ENCODE peak calls at places on chromosomes 4 and X, in eight cellular contexts. One of them, this sample, is unnamed.

GRCh38 chr4:109559625-109559982 is 442 bp upstream of the MCUB start:
- DNase-seq in T-helper 22 cell: no peak
- DNase-seq in lung: peak
- DNase-seq in NCI-H1417: no peak
- DNase-seq in M059J: no peak
- DNase-seq in BJ: no peak
- DNase-seq in activated CD4-positive, alpha-beta T cell treated with anti-CD3 and anti-CD28 coated beads, Interleukin-2, amount 50 U/mL, for 24 hours: peak
- DNase-seq in fibroblast of the aortic adventitia: no peak
- DNase-seq in this sample: no peak

GRCh38 chr4:19883841-19884240 is 367.9 kb upstream of the SLIT2 start:
- DNase-seq in M059J: peak
- DNase-seq in NCI-H1417: no peak
- DNase-seq in T-helper 22 cell: no peak
- DNase-seq in activated CD4-positive, alpha-beta T cell treated with anti-CD3 and anti-CD28 coated beads, Interleukin-2, amount 50 U/mL, for 24 hours: no peak
- DNase-seq in BJ: peak
- DNase-seq in fibroblast of the aortic adventitia: peak
- DNase-seq in lung: no peak
- DNase-seq in this sample: no peak

GRCh38 chr4:78880874-78881492 is 58.3 kb downstream of the PAQR3 start:
- DNase-seq in lung: no peak
- DNase-seq in NCI-H1417: no peak
- DNase-seq in T-helper 22 cell: no peak
- DNase-seq in activated CD4-positive, alpha-beta T cell treated with anti-CD3 and anti-CD28 coated beads, Interleukin-2, amount 50 U/mL, for 24 hours: no peak
- DNase-seq in fibroblast of the aortic adventitia: no peak
- DNase-seq in BJ: no peak
- DNase-seq in M059J: no peak
- DNase-seq in this sample: no peak

GRCh38 chr4:110460074-110460761 is 15.7 kb upstream of the ENPEP start:
- DNase-seq in lung: no peak
- DNase-seq in NCI-H1417: no peak
- DNase-seq in M059J: no peak
- DNase-seq in BJ: no peak
- DNase-seq in fibroblast of the aortic adventitia: no peak
- DNase-seq in activated CD4-positive, alpha-beta T cell treated with anti-CD3 and anti-CD28 coated beads, Interleukin-2, amount 50 U/mL, for 24 hours: no peak
- DNase-seq in T-helper 22 cell: no peak
- DNase-seq in this sample: no peak

GRCh38 chr4:105369988-105370387 is 103.9 kb downstream of the PPA2 start:
- DNase-seq in BJ: no peak
- DNase-seq in fibroblast of the aortic adventitia: no peak
- DNase-seq in lung: no peak
- DNase-seq in M059J: no peak
- DNase-seq in T-helper 22 cell: no peak
- DNase-seq in activated CD4-positive, alpha-beta T cell treated with anti-CD3 and anti-CD28 coated beads, Interleukin-2, amount 50 U/mL, for 24 hours: no peak
- DNase-seq in NCI-H1417: no peak
- DNase-seq in this sample: peak

GRCh38 chrX:137031517-137032377 is 2.0 kb downstream of the GPR101 start:
- DNase-seq in lung: no peak
- DNase-seq in fibroblast of the aortic adventitia: peak
- DNase-seq in T-helper 22 cell: no peak
- DNase-seq in M059J: peak
- DNase-seq in BJ: no peak
- DNase-seq in NCI-H1417: peak
- DNase-seq in activated CD4-positive, alpha-beta T cell treated with anti-CD3 and anti-CD28 coated beads, Interleukin-2, amount 50 U/mL, for 24 hours: peak
- DNase-seq in this sample: peak

GRCh38 chr4:109703664-109704351 is 563 bp upstream of the CASP6 start:
- DNase-seq in NCI-H1417: no peak
- DNase-seq in M059J: no peak
- DNase-seq in activated CD4-positive, alpha-beta T cell treated with anti-CD3 and anti-CD28 coated beads, Interleukin-2, amount 50 U/mL, for 24 hours: no peak
- DNase-seq in T-helper 22 cell: no peak
- DNase-seq in fibroblast of the aortic adventitia: peak
- DNase-seq in BJ: no peak
- DNase-seq in lung: no peak
- DNase-seq in this sample: no peak

GRCh38 chr4:31237242-31237641 is 517.1 kb downstream of the PCDH7 start:
- DNase-seq in activated CD4-positive, alpha-beta T cell treated with anti-CD3 and anti-CD28 coated beads, Interleukin-2, amount 50 U/mL, for 24 hours: no peak
- DNase-seq in fibroblast of the aortic adventitia: peak
- DNase-seq in T-helper 22 cell: no peak
- DNase-seq in M059J: no peak
- DNase-seq in lung: no peak
- DNase-seq in BJ: no peak
- DNase-seq in NCI-H1417: no peak
- DNase-seq in this sample: no peak

GRCh38 chrX:136920001-136920400 is 39.5 kb upstream of the RBMX start:
- DNase-seq in lung: no peak
- DNase-seq in T-helper 22 cell: no peak
- DNase-seq in activated CD4-positive, alpha-beta T cell treated with anti-CD3 and anti-CD28 coated beads, Interleukin-2, amount 50 U/mL, for 24 hours: no peak
- DNase-seq in NCI-H1417: no peak
- DNase-seq in BJ: no peak
- DNase-seq in fibroblast of the aortic adventitia: peak
- DNase-seq in M059J: no peak
- DNase-seq in this sample: no peak

GRCh38 chr4:7902101-7902553 is 37.5 kb downstream of the AFAP1 start:
- DNase-seq in T-helper 22 cell: no peak
- DNase-seq in BJ: no peak
- DNase-seq in lung: no peak
- DNase-seq in activated CD4-positive, alpha-beta T cell treated with anti-CD3 and anti-CD28 coated beads, Interleukin-2, amount 50 U/mL, for 24 hours: no peak
- DNase-seq in NCI-H1417: no peak
- DNase-seq in M059J: no peak
- DNase-seq in fibroblast of the aortic adventitia: no peak
- DNase-seq in this sample: no peak

GRCh38 chr4:117412661-117413060 is 327.3 kb upstream of the TRAM1L1 start:
- DNase-seq in lung: no peak
- DNase-seq in NCI-H1417: no peak
- DNase-seq in T-helper 22 cell: no peak
- DNase-seq in M059J: no peak
- DNase-seq in activated CD4-positive, alpha-beta T cell treated with anti-CD3 and anti-CD28 coated beads, Interleukin-2, amount 50 U/mL, for 24 hours: no peak
- DNase-seq in BJ: no peak
- DNase-seq in fibroblast of the aortic adventitia: no peak
- DNase-seq in this sample: no peak

GRCh38 chr4:33996075-33996718 is 2248.1 kb downstream of the ARAP2 start:
- DNase-seq in NCI-H1417: no peak
- DNase-seq in M059J: peak
- DNase-seq in lung: no peak
- DNase-seq in activated CD4-positive, alpha-beta T cell treated with anti-CD3 and anti-CD28 coated beads, Interleukin-2, amount 50 U/mL, for 24 hours: no peak
- DNase-seq in T-helper 22 cell: no peak
- DNase-seq in fibroblast of the aortic adventitia: no peak
- DNase-seq in BJ: no peak
- DNase-seq in this sample: no peak

GRCh38 chr4:8117278-8117682 is 41.3 kb downstream of the ABLIM2 start:
- DNase-seq in activated CD4-positive, alpha-beta T cell treated with anti-CD3 and anti-CD28 coated beads, Interleukin-2, amount 50 U/mL, for 24 hours: no peak
- DNase-seq in NCI-H1417: peak
- DNase-seq in fibroblast of the aortic adventitia: no peak
- DNase-seq in lung: no peak
- DNase-seq in T-helper 22 cell: no peak
- DNase-seq in BJ: no peak
- DNase-seq in M059J: no peak
- DNase-seq in this sample: no peak

GRCh38 chr4:140047781-140048180 is 106.2 kb downstream of the MAML3 start:
- DNase-seq in fibroblast of the aortic adventitia: no peak
- DNase-seq in activated CD4-positive, alpha-beta T cell treated with anti-CD3 and anti-CD28 coated beads, Interleukin-2, amount 50 U/mL, for 24 hours: no peak
- DNase-seq in T-helper 22 cell: no peak
- DNase-seq in M059J: no peak
- DNase-seq in lung: no peak
- DNase-seq in NCI-H1417: no peak
- DNase-seq in BJ: no peak
- DNase-seq in this sample: no peak

GRCh38 chr4:17708992-17709759 is 72.2 kb downstream of the FAM184B start:
- DNase-seq in M059J: no peak
- DNase-seq in NCI-H1417: no peak
- DNase-seq in fibroblast of the aortic adventitia: no peak
- DNase-seq in T-helper 22 cell: no peak
- DNase-seq in activated CD4-positive, alpha-beta T cell treated with anti-CD3 and anti-CD28 coated beads, Interleukin-2, amount 50 U/mL, for 24 hours: no peak
- DNase-seq in lung: no peak
- DNase-seq in BJ: no peak
- DNase-seq in this sample: no peak

GRCh38 chr4:8765084-8765483 is 106.6 kb downstream of the HMX1 start:
- DNase-seq in BJ: no peak
- DNase-seq in lung: no peak
- DNase-seq in M059J: no peak
- DNase-seq in NCI-H1417: no peak
- DNase-seq in activated CD4-positive, alpha-beta T cell treated with anti-CD3 and anti-CD28 coated beads, Interleukin-2, amount 50 U/mL, for 24 hours: no peak
- DNase-seq in T-helper 22 cell: no peak
- DNase-seq in fibroblast of the aortic adventitia: no peak
- DNase-seq in this sample: no peak

GRCh38 chr4:65719635-65720034 is 49.3 kb upstream of the EPHA5 start:
- DNase-seq in BJ: no peak
- DNase-seq in NCI-H1417: no peak
- DNase-seq in M059J: no peak
- DNase-seq in fibroblast of the aortic adventitia: no peak
- DNase-seq in activated CD4-positive, alpha-beta T cell treated with anti-CD3 and anti-CD28 coated beads, Interleukin-2, amount 50 U/mL, for 24 hours: no peak
- DNase-seq in lung: no peak
- DNase-seq in T-helper 22 cell: no peak
- DNase-seq in this sample: no peak

GRCh38 chrX:50913520-50913919 is 3.0 kb downstream of the BMP15 start:
- DNase-seq in BJ: no peak
- DNase-seq in fibroblast of the aortic adventitia: no peak
- DNase-seq in activated CD4-positive, alpha-beta T cell treated with anti-CD3 and anti-CD28 coated beads, Interleukin-2, amount 50 U/mL, for 24 hours: no peak
- DNase-seq in NCI-H1417: no peak
- DNase-seq in T-helper 22 cell: no peak
- DNase-seq in M059J: peak
- DNase-seq in lung: no peak
- DNase-seq in this sample: no peak

GRCh38 chr4:143399113-143399949 is 62.7 kb downstream of the GAB1 start:
- DNase-seq in fibroblast of the aortic adventitia: peak
- DNase-seq in BJ: no peak
- DNase-seq in activated CD4-positive, alpha-beta T cell treated with anti-CD3 and anti-CD28 coated beads, Interleukin-2, amount 50 U/mL, for 24 hours: no peak
- DNase-seq in NCI-H1417: peak
- DNase-seq in T-helper 22 cell: no peak
- DNase-seq in M059J: peak
- DNase-seq in lung: no peak
- DNase-seq in this sample: no peak

GRCh38 chrX:119479845-119480244 is 11.6 kb downstream of the SLC25A5 start:
- DNase-seq in lung: no peak
- DNase-seq in fibroblast of the aortic adventitia: no peak
- DNase-seq in activated CD4-positive, alpha-beta T cell treated with anti-CD3 and anti-CD28 coated beads, Interleukin-2, amount 50 U/mL, for 24 hours: no peak
- DNase-seq in BJ: no peak
- DNase-seq in T-helper 22 cell: no peak
- DNase-seq in M059J: no peak
- DNase-seq in NCI-H1417: no peak
- DNase-seq in this sample: no peak

GRCh38 chrX:74449937-74450330 is 28.6 kb downstream of the SLC16A2 start:
- DNase-seq in fibroblast of the aortic adventitia: peak
- DNase-seq in lung: no peak
- DNase-seq in T-helper 22 cell: no peak
- DNase-seq in M059J: peak
- DNase-seq in BJ: peak
- DNase-seq in activated CD4-positive, alpha-beta T cell treated with anti-CD3 and anti-CD28 coated beads, Interleukin-2, amount 50 U/mL, for 24 hours: no peak
- DNase-seq in NCI-H1417: no peak
- DNase-seq in this sample: peak

GRCh38 chr4:142840516-142841123 is 5.5 kb downstream of the INPP4B start:
- DNase-seq in fibroblast of the aortic adventitia: peak
- DNase-seq in activated CD4-positive, alpha-beta T cell treated with anti-CD3 and anti-CD28 coated beads, Interleukin-2, amount 50 U/mL, for 24 hours: peak
- DNase-seq in M059J: peak
- DNase-seq in BJ: no peak
- DNase-seq in T-helper 22 cell: no peak
- DNase-seq in NCI-H1417: peak
- DNase-seq in lung: no peak
- DNase-seq in this sample: no peak

This sample was measured in non-pigmented ciliary epithelial cell.